ENCODE peak calls at places on chromosomes 7 and 10, in nine cellular contexts. Y is left lung; H is gastrocnemius medialis; D is heart right ventricle; A is psoas muscle; B is upper lobe of right lung; G is lower lobe of right lung; O is right cardiac atrium; X is CD4-positive, CD25-positive, alpha-beta regulatory T cell. I is an unnamed sample. For H3K4me1, the result is how much of the 10 kb centered on the place peaks cover.

GRCh38 chr10:132590752-132591121 is 53.1 kb downstream of the INPP5A start:
- ATAC-seq in B (no peak), A (peak), Y (no peak), G (no peak), H (no peak), O (no peak), D (no peak), X (no peak), I (no peak)

GRCh38 chr10:67780759-67781538 is 57.0 kb downstream of the DNAJC12 start:
- ATAC-seq in B (no peak), G (no peak), O (no peak), H (no peak), X (no peak), Y (no peak), D (no peak), A (no peak), I (no peak)

GRCh38 chr7:92720604-92721350 is 115.6 kb downstream of the CDK6 start:
- ATAC-seq in Y (no peak), B (no peak), O (no peak), G (no peak), D (no peak), X (no peak), A (no peak), H (no peak), I (no peak)

GRCh38 chr10:112465299-112465882 is 18.4 kb downstream of the VTI1A start:
- ATAC-seq in Y (no peak), H (no peak), X (no peak), B (no peak), G (no peak), D (no peak), O (no peak), A (no peak), I (no peak)

GRCh38 chr10:114548662-114549061 is 109.4 kb downstream of the ABLIM1 start:
- ATAC-seq in G (peak), Y (peak), H (no peak), O (peak), X (no peak), B (peak), A (peak), D (peak), I (peak)

GRCh38 chr10:97333351-97333600 is 1.3 kb downstream of the FRAT2 start:
- ATAC-seq in B (no peak), A (no peak), O (no peak), Y (peak), X (no peak), G (no peak), H (peak), D (peak), I (no peak)

GRCh38 chr7:92934096-92934495 is 97.7 kb upstream of the CDK6 start:
- ATAC-seq in B (no peak), Y (no peak), A (no peak), D (no peak), H (no peak), G (no peak), X (no peak), O (no peak), I (no peak)

GRCh38 chr10:10528563-10528910 is 489.1 kb upstream of the CELF2 start:
- ATAC-seq in A (no peak), B (no peak), Y (no peak), H (no peak), O (no peak), D (no peak), X (no peak), G (no peak), I (no peak)

GRCh38 chr7:30764030-30764991 is 6.9 kb upstream of the MINDY4 start:
- ATAC-seq in X (no peak), G (peak), Y (peak), O (peak), D (peak), H (peak), A (peak), B (peak), I (peak)

GRCh38 chr10:105837951-105838350 is 1196.9 kb downstream of the SORCS3 start:
- ATAC-seq in H (peak), A (no peak), G (peak), O (peak), X (peak), D (peak), B (peak), Y (peak), I (no peak)

GRCh38 chr7:139722604-139723003 is 55.2 kb downstream of the HIPK2 start:
- ATAC-seq in X (no peak), O (no peak), A (no peak), G (no peak), D (no peak), B (no peak), Y (no peak), H (no peak), I (no peak)
- H3K4me1 ChIP-seq in X (under half), O (under half), A (half or more), G (half or more), D (half or more), B (half or more), Y (under half), H (half or more), I (under half)

DNA sequence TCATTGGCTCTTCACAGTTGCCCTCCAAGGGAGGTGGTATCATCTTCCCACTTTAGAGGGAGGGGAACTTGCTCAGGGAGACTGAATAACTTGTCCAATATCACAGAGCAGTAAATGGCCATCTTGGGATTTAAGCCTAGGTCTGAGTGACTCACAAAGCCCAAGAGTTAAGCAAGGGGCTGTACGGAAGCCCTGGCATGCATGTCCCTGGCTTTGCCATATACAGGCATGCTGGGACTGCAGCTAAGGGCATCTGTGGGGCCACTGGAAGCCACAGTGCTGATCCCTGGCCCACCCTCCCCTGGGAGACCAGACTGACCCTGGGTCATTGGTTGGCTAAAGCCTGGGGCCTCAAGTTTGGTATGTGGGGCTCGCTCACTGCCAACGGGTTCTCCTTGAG is 3.1 kb downstream of the VSIR start:
- ATAC-seq in G (no peak), A (peak), X (no peak), B (no peak), D (no peak), Y (no peak), H (peak), O (no peak), I (no peak)
- H3K4me1 ChIP-seq in G (half or more), A (half or more), X (half or more), B (half or more), D (half or more), Y (under half), H (half or more), O (under half), I (half or more)

DNA sequence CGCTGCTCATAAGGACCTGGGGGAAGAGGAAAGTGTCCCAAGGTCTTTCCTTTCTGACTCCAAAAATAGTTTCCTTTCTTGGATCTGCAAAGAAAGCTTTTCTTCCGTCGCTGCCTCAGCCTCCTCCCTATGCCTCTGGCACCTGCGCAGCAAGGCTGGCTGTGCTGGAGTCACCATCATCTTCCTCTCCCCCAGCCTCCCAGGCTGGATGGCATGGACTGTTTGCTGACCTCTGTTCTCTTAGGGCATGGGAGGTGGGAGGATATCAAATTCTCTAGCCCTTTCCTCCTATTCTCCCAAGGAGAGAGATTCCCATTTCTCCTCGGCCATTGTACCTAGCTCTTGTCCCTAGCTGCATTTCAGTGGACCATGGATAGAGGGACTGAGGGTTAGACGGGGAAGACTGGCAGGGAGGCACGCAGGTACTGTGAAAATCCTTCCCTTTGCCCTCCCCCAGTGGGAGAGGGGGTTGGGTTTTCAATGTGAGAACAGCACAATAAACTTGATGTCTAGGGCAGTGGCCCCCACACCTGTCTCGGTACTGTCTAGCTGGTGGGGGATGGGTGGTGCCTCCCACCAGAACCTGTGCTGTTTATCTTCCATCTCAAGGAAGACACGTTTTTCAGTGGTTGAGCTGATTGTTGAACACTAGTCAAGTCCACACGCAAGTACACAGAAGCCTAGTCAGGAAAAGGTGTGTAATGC is 2.6 kb downstream of the PPP1R35 start:
- ATAC-seq in B (no peak), D (no peak), A (no peak), Y (no peak), G (no peak), X (no peak), H (no peak), O (no peak), I (no peak)
- H3K4me1 ChIP-seq in B (under half), D (half or more), A (under half), Y (under half), G (under half), X (half or more), H (under half), O (under half), I (half or more)

GRCh38 chr10:71270821-71271220 is 48.2 kb upstream of the SLC29A3 start:
- ATAC-seq in O (no peak), B (no peak), Y (no peak), A (no peak), X (no peak), D (no peak), H (no peak), G (no peak), I (no peak)
- H3K4me1 ChIP-seq in O (under half), B (under half), Y (under half), A (under half), X (under half), D (half or more), H (under half), G (under half), I (under half)

GRCh38 chr7:90764848-90765570 is 168.9 kb downstream of the CDK14 start:
- ATAC-seq in G (no peak), A (no peak), O (no peak), H (no peak), B (no peak), X (no peak), D (no peak), Y (no peak), I (no peak)
- H3K4me1 ChIP-seq in G (under half), A (under half), O (under half), H (under half), B (under half), X (under half), D (under half), Y (under half), I (under half)

DNA sequence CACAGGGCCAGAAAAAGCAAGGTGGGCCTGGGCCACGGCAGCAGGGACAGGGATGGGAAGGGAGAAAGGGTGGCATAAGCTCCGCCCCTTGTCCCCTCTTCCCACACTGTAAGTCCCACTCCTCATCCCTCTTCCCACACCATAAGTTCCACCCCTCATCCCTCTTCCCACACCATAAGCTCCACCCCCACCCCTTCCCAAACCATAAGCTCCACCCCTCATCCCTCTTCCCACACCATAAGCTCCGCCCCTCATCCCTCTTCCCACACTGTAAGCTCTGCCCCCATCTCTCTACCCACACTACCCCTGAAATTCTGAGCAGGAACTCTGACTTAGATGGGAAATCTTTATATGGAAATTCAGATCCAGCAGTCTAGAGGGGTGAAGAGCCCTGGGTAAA is 55.7 kb downstream of the HSPA12A start:
- ATAC-seq in B (no peak), A (no peak), H (no peak), G (no peak), X (no peak), Y (no peak), D (no peak), O (no peak), I (no peak)
- H3K4me1 ChIP-seq in B (under half), A (under half), H (under half), G (under half), X (under half), Y (under half), D (half or more), O (under half), I (under half)

GRCh38 chr10:79081353-79082034 is 12.7 kb downstream of the ZMIZ1 start:
- ATAC-seq in Y (no peak), B (no peak), G (no peak), H (peak), X (no peak), D (peak), A (peak), O (no peak), I (no peak)

GRCh38 chr10:79079490-79080355 is 11.0 kb downstream of the ZMIZ1 start:
- ATAC-seq in Y (peak), D (peak), G (peak), X (no peak), A (peak), O (peak), B (peak), H (peak), I (peak)

GRCh38 chr10:79077488-79078173 is 8.9 kb downstream of the ZMIZ1 start:
- ATAC-seq in X (no peak), A (no peak), G (no peak), O (no peak), D (no peak), Y (no peak), B (no peak), H (no peak), I (no peak)

GRCh38 chr10:79079074-79079397 is 10.3 kb downstream of the ZMIZ1 start:
- ATAC-seq in G (no peak), D (no peak), B (no peak), H (no peak), A (no peak), X (no peak), O (no peak), Y (no peak), I (no peak)

GRCh38 chr10:79078367-79079073 is 9.8 kb downstream of the ZMIZ1 start:
- ATAC-seq in Y (no peak), O (no peak), H (no peak), A (no peak), G (no peak), X (no peak), B (no peak), D (no peak), I (no peak)
- H3K4me1 ChIP-seq in Y (half or more), O (half or more), H (half or more), A (half or more), G (half or more), X (under half), B (half or more), D (half or more), I (half or more)

GRCh38 chr10:88117869-88118632 is 254.6 kb downstream of the PTEN start:
- ATAC-seq in H (no peak), O (no peak), B (no peak), G (peak), X (no peak), Y (peak), A (peak), D (no peak), I (no peak)

GRCh38 chr10:88120599-88121333 is 257.3 kb downstream of the PTEN start:
- ATAC-seq in O (peak), H (no peak), D (no peak), X (no peak), B (peak), Y (peak), G (peak), A (no peak), I (no peak)

GRCh38 chr10:88117227-88117626 is 253.8 kb downstream of the PTEN start:
- ATAC-seq in O (no peak), X (peak), B (no peak), D (no peak), H (no peak), G (no peak), Y (no peak), A (no peak), I (no peak)

GRCh38 chr10:88120075-88120474 is 256.6 kb downstream of the PTEN start:
- ATAC-seq in D (no peak), B (no peak), X (no peak), Y (no peak), H (no peak), G (no peak), O (no peak), A (no peak), I (no peak)

DNA sequence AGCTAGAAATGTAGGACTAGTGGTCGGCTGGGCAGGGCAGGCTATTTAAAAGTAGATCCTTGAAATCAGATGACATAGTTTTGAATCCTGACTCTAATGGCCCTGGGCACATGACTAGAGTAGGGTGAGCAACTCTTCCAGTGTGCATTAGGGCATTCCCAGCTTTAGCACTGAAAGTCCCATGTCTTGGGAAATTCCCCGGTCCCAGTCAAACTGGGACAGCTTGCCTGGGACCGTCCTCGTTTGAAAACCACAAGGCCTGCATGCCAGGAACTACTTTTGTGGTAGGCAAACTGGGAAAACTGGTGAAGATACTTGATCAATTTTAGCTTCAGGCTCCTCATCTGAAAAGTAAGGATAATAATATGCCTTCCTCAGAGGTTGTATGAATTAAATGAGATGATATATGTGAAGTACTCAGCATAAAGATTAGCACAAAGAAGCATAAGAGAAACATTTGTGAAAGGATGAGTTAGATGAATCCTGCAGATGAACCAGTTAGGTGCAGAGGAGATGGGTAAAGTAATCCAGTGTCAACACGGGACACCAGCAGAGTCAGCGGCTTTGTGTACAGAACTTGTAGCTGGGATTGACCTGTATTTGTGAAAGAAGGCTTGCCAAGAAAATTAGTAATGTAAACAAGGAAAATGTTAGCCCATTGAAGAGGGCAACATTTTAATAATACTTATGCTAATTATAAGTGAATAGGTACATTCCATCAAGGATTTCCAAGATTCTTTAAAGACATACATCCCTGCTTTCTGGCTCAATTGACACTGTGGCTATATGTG is 255.5 kb downstream of the PTEN start:
- ATAC-seq in B (no peak), H (no peak), X (no peak), D (no peak), A (no peak), O (no peak), Y (peak), G (peak), I (no peak)
- H3K4me1 ChIP-seq in B (under half), H (under half), X (under half), D (under half), A (under half), O (under half), Y (under half), G (under half), I (under half)